ENCODE peak calls at places on chromosomes 2 and 18, in five cellular contexts. I is adipocyte; B is hepatocyte; J is effector memory CD4-positive, alpha-beta T cell; Y is astrocyte. O is an unnamed sample.

GRCh38 chr2:199684832-199685231 is 166.2 kb downstream of the FTCDNL1 start:
- DNase-seq in I (no peak), B (no peak), J (no peak), Y (no peak), O (no peak)

GRCh38 chr2:9939587-9940485 is 11.7 kb upstream of the GRHL1 start:
- DNase-seq in I (no peak), B (no peak), J (no peak), Y (no peak), O (no peak)

GRCh38 chr2:80459028-80459427 is 154.5 kb upstream of the LRRTM1 start:
- DNase-seq in I (no peak), B (no peak), J (no peak), Y (no peak), O (peak)

GRCh38 chr2:42835577-42836371 is 43.4 kb upstream of the HAAO start:
- DNase-seq in I (peak), B (no peak), J (no peak), Y (peak), O (no peak)

GRCh38 chr18:50194623-50195532 is at the start of gene MYO5B:
- DNase-seq in I (peak), B (peak), J (no peak), Y (no peak), O (peak)

GRCh38 chr2:66850406-66850805 is 415.5 kb downstream of the MEIS1 start:
- DNase-seq in I (no peak), B (no peak), J (no peak), Y (no peak), O (no peak)

GRCh38 chr2:170204561-170204960 is 26.6 kb downstream of the MYO3B start:
- DNase-seq in I (no peak), B (no peak), J (no peak), Y (no peak), O (no peak)

GRCh38 chr2:6556755-6557154 is 309.0 kb downstream of the CMPK2 start:
- DNase-seq in I (peak), B (peak), J (no peak), Y (peak), O (peak)

GRCh38 chr2:242085941-242086621 is 216.6 kb downstream of the RTP5 start:
- DNase-seq in I (peak), B (no peak), J (no peak), Y (no peak), O (no peak)

GRCh38 chr18:37529863-37530262 is 35.7 kb downstream of the CELF4 start:
- DNase-seq in I (no peak), B (no peak), J (no peak), Y (no peak), O (no peak)

O was measured in left kidney.